ENCODE peak calls at places on chromosomes 6 and 20, in four cellular contexts. C, M, I and B are unnamed samples.

GRCh38 chr6:147180926-147181325 is 23.3 kb upstream of the STXBP5 start:
- DNase-seq in C (no peak), M (no peak), I (no peak), B (no peak)

GRCh38 chr6:75526502-75527127 is 33.0 kb upstream of the FILIP1 start:
- DNase-seq in C (peak), M (no peak), I (peak), B (no peak)

GRCh38 chr20:19565721-19566120 is 192.3 kb upstream of the RIN2 start:
- DNase-seq in C (no peak), M (no peak), I (no peak), B (no peak)

GRCh38 chr6:1581120-1581991 is 28.4 kb upstream of the FOXC1 start:
- DNase-seq in C (no peak), M (no peak), I (no peak), B (no peak)

GRCh38 chr6:71287926-71288227 is 734 bp upstream of the OGFRL1 start:
- DNase-seq in C (peak), M (no peak), I (no peak), B (no peak)

GRCh38 chr6:167851349-167851952 is 24.7 kb downstream of the AFDN start:
- DNase-seq in C (no peak), M (no peak), I (no peak), B (no peak)

GRCh38 chr6:131023834-131024504 is 39.1 kb downstream of the EPB41L2 start:
- DNase-seq in C (no peak), M (no peak), I (no peak), B (no peak)

GRCh38 chr6:36373368-36374009 is 14.0 kb downstream of the ETV7 start:
- DNase-seq in C (no peak), M (peak), I (no peak), B (no peak)

GRCh38 chr6:108408861-108409260 is 114.0 kb downstream of the AFG1L start:
- DNase-seq in C (no peak), M (no peak), I (no peak), B (no peak)

GRCh38 chr6:36907781-36908180 is 22.0 kb downstream of the C6orf89 start:
- DNase-seq in C (no peak), M (peak), I (no peak), B (no peak)

GRCh38 chr20:45308078-45308778 is at the start of gene MATN4:
- DNase-seq in C (no peak), M (no peak), I (no peak), B (no peak)

GRCh38 chr6:112308476-112308875 is 38.7 kb upstream of the RFPL4B start:
- DNase-seq in C (no peak), M (no peak), I (no peak), B (no peak)

GRCh38 chr6:34663371-34663770 is 33.2 kb downstream of the ILRUN start:
- DNase-seq in C (no peak), M (no peak), I (no peak), B (no peak)
- H3K27ac ChIP-seq in C (no peak), M (no peak), I (peak), B (peak)

DNA sequence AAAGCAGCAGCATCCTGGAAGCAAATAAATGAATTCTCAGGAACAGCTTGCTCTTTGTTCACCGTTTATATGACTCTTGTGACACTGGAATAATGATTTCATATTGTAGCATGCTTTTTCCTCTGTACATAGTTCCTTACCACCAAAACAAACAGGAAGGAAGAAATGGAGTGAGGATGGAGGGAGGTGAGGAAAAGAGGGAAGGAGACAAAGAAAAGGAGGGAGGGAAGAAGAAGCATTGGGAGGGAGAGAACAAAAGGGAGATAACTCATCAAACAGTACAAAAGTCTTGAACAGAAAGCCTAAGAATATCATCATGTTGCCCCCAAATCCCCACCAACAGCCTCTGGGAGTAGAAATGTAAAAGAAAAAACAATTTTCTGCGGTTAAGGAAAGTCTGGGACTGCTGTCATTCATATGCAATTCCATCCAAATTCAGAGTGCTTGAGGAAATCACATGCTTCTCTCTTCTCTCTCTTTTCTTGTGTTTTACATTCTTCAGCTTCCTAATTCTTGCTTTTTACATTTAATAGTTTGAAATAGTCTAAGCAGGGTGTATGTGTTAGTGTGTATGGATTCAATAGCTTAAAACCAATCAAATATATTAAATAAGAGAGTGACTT is 81.5 kb downstream of the EPHA7 start:
- DNase-seq in C (no peak), M (no peak), I (no peak), B (no peak)
- H3K27ac ChIP-seq in C (no peak), M (no peak), I (no peak), B (no peak)

GRCh38 chr20:57352305-57352704 is 1.2 kb downstream of the RAE1 start:
- DNase-seq in C (no peak), M (no peak), I (no peak), B (no peak)
- H3K27ac ChIP-seq in C (no peak), M (no peak), I (no peak), B (no peak)

DNA sequence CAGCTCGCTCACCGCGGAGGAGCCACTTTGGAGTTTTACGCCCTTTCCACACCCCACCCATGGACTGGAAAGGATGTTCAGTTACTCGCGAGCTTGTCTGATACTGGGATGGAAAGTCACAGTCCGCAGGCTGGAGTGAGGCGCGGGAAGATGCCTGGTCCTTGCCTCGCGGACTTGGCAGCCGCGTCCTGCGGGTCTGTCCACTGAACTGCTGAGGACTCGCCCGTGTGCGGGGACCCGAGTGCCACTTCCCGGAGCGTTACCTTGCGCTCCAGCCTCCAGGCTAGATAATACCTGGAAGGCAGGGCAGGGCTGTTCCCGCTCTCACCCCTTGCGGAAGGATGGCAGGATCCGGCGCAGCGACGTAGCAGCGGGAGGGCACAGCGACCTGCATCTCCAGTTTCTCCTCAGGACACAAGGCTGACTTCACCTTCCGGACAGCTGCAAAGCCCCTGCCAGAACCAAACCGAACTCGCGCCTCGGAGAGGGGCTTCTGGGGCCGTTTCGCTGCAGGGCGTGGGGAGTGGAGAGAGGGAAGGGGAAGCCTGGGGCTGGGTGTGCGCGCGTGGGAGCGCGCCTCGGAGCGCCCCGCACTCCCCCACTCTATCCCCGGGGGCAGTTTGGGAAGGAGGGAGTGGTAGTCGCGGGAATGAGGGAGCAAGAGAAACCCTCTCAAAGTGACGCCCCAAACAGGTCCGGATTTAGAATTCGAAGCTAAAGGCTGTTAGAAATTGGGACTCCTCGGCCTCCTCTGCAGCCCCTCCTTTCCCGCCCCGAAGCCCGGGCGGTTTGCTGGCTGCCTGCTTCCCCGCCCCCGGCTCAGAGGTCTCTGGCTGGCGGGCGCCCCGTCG is at the start of gene KCNQ5:
- DNase-seq in C (no peak), M (no peak), I (no peak), B (peak)
- H3K27ac ChIP-seq in C (no peak), M (no peak), I (no peak), B (peak)

DNA sequence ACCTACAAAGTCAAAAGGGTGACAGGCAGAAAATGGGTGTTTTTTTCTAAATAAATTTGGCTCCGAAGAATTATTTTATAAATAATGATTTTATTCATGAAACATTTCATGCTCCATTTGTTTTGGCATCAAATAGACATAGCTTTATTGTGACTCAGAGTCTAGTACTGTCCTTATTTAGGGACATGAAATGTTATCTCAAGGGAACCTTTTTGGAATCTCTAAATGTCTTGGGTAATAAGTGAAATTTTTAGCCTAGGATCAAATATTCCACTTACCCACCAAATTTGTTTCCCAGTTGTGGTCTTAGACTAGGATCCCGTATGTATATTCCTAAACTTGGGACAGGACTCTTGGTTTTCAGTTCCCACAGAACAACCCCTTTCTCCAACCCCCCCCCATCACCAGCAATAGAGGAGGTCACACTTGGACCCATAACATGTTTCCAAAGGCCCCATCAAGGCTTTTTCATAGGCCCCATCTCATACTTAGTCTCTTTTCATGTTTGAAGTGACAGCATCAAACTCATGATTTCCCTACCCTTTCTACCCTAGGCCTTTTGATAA is 81.8 kb downstream of the JAG1 start:
- DNase-seq in C (no peak), M (no peak), I (no peak), B (no peak)
- H3K27ac ChIP-seq in C (no peak), M (no peak), I (no peak), B (no peak)

GRCh38 chr6:170257376-170257775 is 33.5 kb downstream of the DLL1 start:
- DNase-seq in C (no peak), M (no peak), I (no peak), B (peak)

GRCh38 chr6:170260686-170261085 is 30.2 kb downstream of the DLL1 start:
- DNase-seq in C (no peak), M (no peak), I (no peak), B (no peak)

GRCh38 chr6:170259301-170259700 is 31.6 kb downstream of the DLL1 start:
- DNase-seq in C (no peak), M (no peak), I (no peak), B (peak)

GRCh38 chr6:170256641-170257040 is 34.2 kb downstream of the DLL1 start:
- DNase-seq in C (no peak), M (no peak), I (no peak), B (no peak)

DNA sequence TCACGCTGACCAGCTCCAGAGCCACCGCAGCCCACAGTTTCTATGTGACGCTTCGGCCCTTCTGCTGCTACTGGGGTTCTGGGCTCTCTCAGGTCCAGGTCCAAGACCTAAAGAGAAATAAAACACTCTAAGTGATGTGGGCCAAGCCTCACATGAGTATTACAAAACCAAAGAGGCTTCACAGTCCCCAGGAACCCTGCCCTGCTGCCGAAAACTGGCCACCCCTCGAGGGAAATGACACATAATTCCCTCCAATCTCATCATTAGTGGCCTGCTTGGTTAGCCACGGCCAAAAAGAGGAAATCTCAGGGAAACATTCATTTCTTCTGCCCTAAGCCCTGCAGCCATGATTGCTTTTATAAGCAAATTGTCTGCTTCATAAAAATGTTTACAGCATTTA is 32.5 kb downstream of the DLL1 start:
- DNase-seq in C (no peak), M (no peak), I (no peak), B (peak)
- H3K27ac ChIP-seq in C (no peak), M (no peak), I (no peak), B (no peak)

GRCh38 chr20:36091561-36092423 is 62.7 kb upstream of the EPB41L1 start:
- DNase-seq in C (peak), M (peak), I (no peak), B (no peak)
- H3K27ac ChIP-seq in C (peak), M (no peak), I (no peak), B (no peak)

GRCh38 chr6:7241160-7241559 is 71.8 kb downstream of the SSR1 start:
- DNase-seq in C (no peak), M (no peak), I (no peak), B (no peak)
- H3K27ac ChIP-seq in C (no peak), M (no peak), I (peak), B (no peak)

DNA sequence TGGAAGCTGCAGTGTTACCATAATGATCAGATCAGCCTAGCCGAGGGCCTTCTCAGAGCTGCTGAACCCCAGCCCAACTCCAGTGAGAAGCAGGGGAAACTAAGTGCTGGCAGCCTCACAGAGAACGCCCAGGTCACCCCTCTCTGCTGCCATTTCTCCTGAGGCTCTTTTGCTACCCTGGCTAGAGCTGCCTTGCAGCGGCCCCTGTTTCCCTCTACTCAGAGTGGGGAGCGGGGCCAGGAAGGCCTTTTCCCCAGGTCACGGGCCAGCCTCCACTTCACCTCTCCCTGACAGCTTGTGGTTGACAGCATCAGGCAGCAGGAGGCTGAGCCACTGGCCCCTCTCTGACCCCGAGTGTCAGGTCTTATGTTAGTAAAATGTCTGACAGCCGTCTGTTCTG is 22.7 kb downstream of the ACTR5 start:
- DNase-seq in C (no peak), M (no peak), I (no peak), B (no peak)
- H3K27ac ChIP-seq in C (no peak), M (no peak), I (peak), B (no peak)

GRCh38 chr6:122804962-122805499 is 16.0 kb downstream of the SMPDL3A start:
- DNase-seq in C (no peak), M (no peak), I (no peak), B (no peak)

GRCh38 chr6:122808121-122808885 is 19.2 kb downstream of the SMPDL3A start:
- DNase-seq in C (no peak), M (no peak), I (no peak), B (no peak)

GRCh38 chr6:122809001-122809400 is 19.9 kb downstream of the SMPDL3A start:
- DNase-seq in C (no peak), M (no peak), I (no peak), B (no peak)

GRCh38 chr6:122803056-122803695 is 14.1 kb downstream of the SMPDL3A start:
- DNase-seq in C (no peak), M (no peak), I (no peak), B (no peak)

GRCh38 chr6:122806290-122806689 is 17.2 kb downstream of the SMPDL3A start:
- DNase-seq in C (no peak), M (no peak), I (no peak), B (no peak)
- H3K27ac ChIP-seq in C (no peak), M (no peak), I (no peak), B (no peak)